ENCODE peak calls at places on chromosomes 12 and 14, in nine cellular contexts. N is left lung; U is mesothelial cell of epicardium; M is Right ventricle myocardium superior; K is effector CD4-positive, alpha-beta T cell; T is NCI-H2081; W is endothelial cell; S is RWPE1; I is EL. H is an unnamed sample.

GRCh38 chr14:65462411-65462810 is 49.9 kb downstream of the FUT8 start:
- DNase-seq in N (no peak), W (no peak), T (no peak), K (no peak), M (no peak), U (no peak), S (peak), I (peak), H (peak)

GRCh38 chr14:103887557-103888115 is 40.3 kb upstream of the PPP1R13B start:
- DNase-seq in N (no peak), T (no peak), M (no peak), K (no peak), W (no peak), U (no peak), S (no peak), I (no peak), H (no peak)

GRCh38 chr12:44848771-44849085 is 27.4 kb downstream of the NELL2 start:
- DNase-seq in W (no peak), S (no peak), U (no peak), M (no peak), I (no peak), N (no peak), K (no peak), T (no peak), H (no peak)

GRCh38 chr12:120369476-120370342 is 745 bp upstream of the MSI1 start:
- DNase-seq in S (no peak), I (no peak), T (no peak), K (no peak), M (peak), U (no peak), W (no peak), N (no peak), H (no peak)

GRCh38 chr14:66395300-66395699 is 90.9 kb upstream of the CCDC196 start:
- DNase-seq in N (no peak), K (no peak), I (no peak), M (no peak), T (no peak), S (peak), U (no peak), W (no peak), H (no peak)

GRCh38 chr14:54252072-54252730 is 144.6 kb upstream of the CDKN3 start:
- DNase-seq in W (no peak), N (no peak), I (peak), M (no peak), K (no peak), U (no peak), S (peak), T (no peak), H (peak)

GRCh38 chr14:68297871-68298468 is 478.4 kb downstream of the RAD51B start:
- DNase-seq in M (no peak), K (no peak), N (no peak), T (no peak), U (no peak), S (peak), I (peak), W (no peak), H (no peak)

GRCh38 chr12:11652351-11653040 is 3.0 kb downstream of the ETV6 start:
- DNase-seq in K (no peak), W (no peak), I (peak), S (no peak), M (peak), T (no peak), N (no peak), U (no peak), H (no peak)

GRCh38 chr12:93938921-93939320 is 209.5 kb upstream of the PLXNC1 start:
- DNase-seq in T (no peak), U (no peak), W (no peak), I (no peak), N (no peak), S (no peak), M (no peak), K (no peak), H (no peak)

GRCh38 chr14:101047326-101047725 is 143.8 kb upstream of the RTL1 start:
- DNase-seq in U (no peak), N (peak), T (no peak), K (no peak), I (no peak), S (no peak), W (no peak), M (no peak), H (no peak)

GRCh38 chr12:10171954-10172353 is at the start of gene OLR1:
- DNase-seq in U (no peak), T (no peak), N (no peak), I (peak), K (no peak), W (no peak), S (no peak), M (no peak), H (no peak)

GRCh38 chr12:119681139-119681538 is 13.2 kb downstream of the PRKAB1 start:
- DNase-seq in I (no peak), N (no peak), T (no peak), W (no peak), S (no peak), K (no peak), U (no peak), M (no peak), H (no peak)

GRCh38 chr14:69346710-69347109 is 51.4 kb downstream of the ERH start:
- DNase-seq in S (no peak), K (no peak), T (no peak), I (peak), W (peak), N (peak), M (peak), U (no peak), H (no peak)

GRCh38 chr12:25083211-25083610 is 111.7 kb downstream of the DNAI7 start:
- DNase-seq in S (no peak), I (no peak), M (no peak), N (no peak), U (no peak), K (no peak), W (no peak), T (no peak), H (no peak)

GRCh38 chr12:86683568-86683991 is 427.4 kb upstream of the MGAT4C start:
- DNase-seq in S (no peak), I (peak), T (no peak), K (no peak), M (no peak), W (no peak), N (no peak), U (no peak), H (no peak)

GRCh38 chr12:129145381-129145780 is 292.1 kb downstream of the GLT1D1 start:
- DNase-seq in W (no peak), S (no peak), T (no peak), N (no peak), K (no peak), I (no peak), M (no peak), U (no peak), H (no peak)

GRCh38 chr12:120367924-120368788 is 808 bp downstream of the MSI1 start:
- DNase-seq in I (peak), U (no peak), T (no peak), M (peak), K (no peak), N (no peak), W (no peak), S (no peak), H (no peak)